ENCODE peak calls at places on chromosomes 7 and 10, in eight cellular contexts. R is right atrium auricular region, L is AG04450, I is fibroblast of lung, G is GM23338, Y is mammary epithelial cell, A is BJ, M is prostate gland. C is an unnamed sample. For H3K27me3, the result is how much of the 10 kb centered on the place peaks cover.

GRCh38 chr7:128882134-128882533 is 19.5 kb downstream of the ATP6V1F start:
- DNase-seq in R (no peak), L (no peak), I (no peak), G (no peak), Y (no peak), A (no peak), M (no peak), C (no peak)

GRCh38 chr7:70693690-70694356 is 438.1 kb upstream of the GALNT17 start:
- DNase-seq in R (peak), L (no peak), I (peak), G (peak), Y (peak), A (no peak), M (peak), C (peak)

GRCh38 chr10:96860631-96861277 is 28.7 kb downstream of the LCOR start:
- DNase-seq in R (no peak), L (no peak), I (no peak), G (no peak), Y (no peak), A (no peak), M (no peak), C (no peak)

GRCh38 chr7:50653997-50654425 is 88.8 kb upstream of the DDC start:
- DNase-seq in R (peak), L (no peak), I (peak), G (no peak), Y (no peak), A (no peak), M (peak), C (no peak)

GRCh38 chr7:43799605-43800004 is 41.1 kb downstream of the BLVRA start:
- DNase-seq in R (no peak), L (no peak), I (no peak), G (no peak), Y (peak), A (no peak), M (no peak), C (no peak)

GRCh38 chr7:87474533-87475358 is 734 bp downstream of the ABCB4 start:
- DNase-seq in R (no peak), L (no peak), I (no peak), G (peak), Y (no peak), A (peak), M (no peak), C (peak)

GRCh38 chr7:123140561-123140960 is 59.2 kb downstream of the SLC13A1 start:
- DNase-seq in R (no peak), L (no peak), I (no peak), G (no peak), Y (no peak), A (no peak), M (no peak), C (no peak)

GRCh38 chr10:125985557-125986246 is 89.3 kb downstream of the FANK1 start:
- DNase-seq in R (no peak), L (no peak), I (no peak), G (no peak), Y (no peak), A (no peak), M (no peak), C (no peak)

GRCh38 chr7:27122075-27122910 is 8.3 kb downstream of the HOXA4 start:
- DNase-seq in R (no peak), L (no peak), I (peak), G (peak), Y (peak), A (no peak), M (no peak), C (no peak)

GRCh38 chr10:70956029-70956759 is 67.8 kb upstream of the PCBD1 start:
- DNase-seq in R (no peak), L (no peak), I (no peak), G (peak), Y (no peak), A (no peak), M (no peak), C (no peak)

GRCh38 chr7:78437118-78437517 is 638.5 kb downstream of the PHTF2 start:
- DNase-seq in R (no peak), L (peak), I (peak), G (no peak), Y (peak), A (peak), M (no peak), C (no peak)

GRCh38 chr7:73823873-73824597 is 6.8 kb upstream of the CLDN4 start:
- DNase-seq in R (no peak), L (no peak), I (no peak), G (no peak), Y (no peak), A (no peak), M (no peak), C (no peak)

GRCh38 chr7:106521115-106521514 is 139.8 kb downstream of the CCDC71L start:
- DNase-seq in R (no peak), L (no peak), I (no peak), G (peak), Y (peak), A (no peak), M (no peak), C (no peak)

GRCh38 chr7:22548313-22548712 is 48.3 kb upstream of the STEAP1B start:
- DNase-seq in R (no peak), L (no peak), I (no peak), G (no peak), Y (no peak), A (no peak), M (no peak), C (no peak)

GRCh38 chr10:57880441-57881301 is 387.0 kb downstream of the IPMK start:
- DNase-seq in R (no peak), L (no peak), I (no peak), G (no peak), Y (peak), A (no peak), M (no peak), C (no peak)

GRCh38 chr10:121098231-121098630 is 247.1 kb downstream of the WDR11 start:
- DNase-seq in R (no peak), L (no peak), I (no peak), G (no peak), Y (no peak), A (no peak), M (no peak), C (no peak)

GRCh38 chr7:2978403-2978802 is 65.3 kb downstream of the CARD11 start:
- DNase-seq in R (no peak), L (no peak), I (no peak), G (peak), Y (peak), A (no peak), M (peak), C (peak)

GRCh38 chr7:45120-46090 is 147.0 kb upstream of the FAM20C start:
- DNase-seq in R (peak), L (no peak), I (no peak), G (no peak), Y (no peak), A (no peak), M (peak), C (no peak)

GRCh38 chr7:109284943-109285342 is 715.3 kb downstream of the DNAJB9 start:
- DNase-seq in R (no peak), L (no peak), I (no peak), G (no peak), Y (no peak), A (no peak), M (no peak), C (no peak)

GRCh38 chr7:125675169-125675568 is 745.5 kb upstream of the POT1 start:
- DNase-seq in R (no peak), L (no peak), I (no peak), G (no peak), Y (no peak), A (no peak), M (no peak), C (no peak)

DNA sequence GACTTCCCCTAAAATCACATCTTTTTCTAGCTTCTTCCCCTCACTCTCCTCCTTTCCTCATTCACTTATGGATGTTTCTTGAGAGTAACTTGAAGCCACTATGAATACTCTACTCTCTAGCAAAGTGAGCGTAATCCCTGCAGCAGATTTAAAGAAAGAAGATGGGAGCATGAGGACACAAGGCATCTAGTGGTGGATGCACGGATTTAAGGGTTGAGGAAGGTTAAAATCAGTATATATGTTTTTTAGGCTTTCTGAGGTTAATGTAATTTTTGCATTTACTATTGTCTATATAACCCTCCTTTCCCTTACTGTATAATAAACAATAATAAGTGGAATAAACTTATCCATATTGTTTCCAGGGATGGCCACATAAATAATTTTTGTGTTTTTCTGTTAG is 495.2 kb upstream of the TPK1 start:
- DNase-seq in R (no peak), L (no peak), I (no peak), G (peak), Y (no peak), A (no peak), M (no peak), C (no peak)
- TF ChIP-seq CTCF in R (no peak), L (no peak), I (no peak), G (peak), Y (no peak), A (no peak), M (no peak), C (no peak)

DNA sequence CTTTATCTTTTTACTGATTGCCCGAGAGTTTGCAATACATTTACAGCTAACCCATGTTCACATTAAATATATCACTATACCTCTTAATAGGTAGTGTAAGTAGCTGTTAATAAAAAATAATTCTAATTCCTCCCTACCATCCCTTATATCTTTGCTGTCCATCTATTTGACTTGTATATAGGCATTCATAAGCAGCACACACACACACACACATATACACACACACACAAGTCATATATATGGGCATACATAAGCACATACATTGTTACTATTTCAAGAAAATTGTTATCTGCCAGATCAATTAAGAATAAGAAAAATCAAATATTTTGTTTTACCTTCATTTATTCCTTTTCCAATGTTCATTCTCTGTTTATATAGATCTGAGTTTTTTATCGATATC is 176.4 kb downstream of the PPP1R3A start:
- DNase-seq in R (no peak), L (no peak), I (no peak), G (no peak), Y (no peak), A (no peak), M (no peak), C (no peak)
- H3K4me3 ChIP-seq in R (no peak), L (no peak), I (no peak), G (peak), Y (no peak), A (no peak), M (no peak), C (no peak)

GRCh38 chr7:151715661-151716338 is 161.1 kb downstream of the PRKAG2 start:
- DNase-seq in R (no peak), L (no peak), I (no peak), G (no peak), Y (no peak), A (no peak), M (no peak), C (no peak)
- H3K27me3 ChIP-seq in R (under half), L (under half), I (under half), G (under half), Y (under half), A (under half), M (under half), C (under half)

DNA sequence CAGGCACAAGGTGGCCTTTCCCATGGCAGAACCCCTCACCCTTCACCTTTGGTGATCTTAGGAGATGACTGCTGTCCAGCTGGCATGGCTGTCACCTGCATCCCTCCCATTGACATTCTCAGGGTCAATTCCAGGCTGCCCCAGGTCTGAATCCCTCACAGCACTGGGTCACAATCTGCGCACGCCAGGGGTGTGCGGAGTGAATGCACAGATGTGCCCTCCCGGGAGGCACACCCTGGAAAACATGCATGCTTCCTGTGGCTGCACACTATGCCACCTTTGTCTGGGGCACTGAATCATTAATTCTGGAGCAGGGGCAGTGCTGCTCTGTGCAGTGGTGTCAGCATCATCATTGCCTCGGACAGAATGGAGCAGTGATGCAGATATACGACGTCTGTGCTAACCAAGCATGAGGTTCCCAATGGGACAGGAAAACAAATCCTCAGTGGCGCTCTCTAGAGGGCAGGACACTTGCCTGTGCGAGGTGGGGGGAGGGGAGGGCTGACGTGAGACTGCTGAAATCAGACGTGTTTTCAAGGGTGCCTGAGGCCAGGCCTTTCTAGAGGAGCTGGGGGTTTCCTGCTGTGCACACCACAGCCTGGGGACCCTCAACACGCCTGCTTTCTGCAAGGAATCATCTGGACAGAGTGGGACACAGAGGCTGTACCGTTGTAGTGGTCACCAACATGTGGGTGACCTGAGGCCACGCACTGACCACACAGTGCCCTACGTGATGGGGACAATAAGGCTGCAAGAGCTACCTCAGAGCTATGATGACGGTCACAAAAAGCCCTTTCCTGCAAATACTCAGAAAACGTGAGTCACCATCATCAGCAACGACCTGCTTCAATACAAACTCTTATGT is 77.9 kb downstream of the HIPK2 start:
- DNase-seq in R (no peak), L (no peak), I (no peak), G (peak), Y (no peak), A (no peak), M (no peak), C (peak)
- TF ChIP-seq CTCF in R (no peak), L (no peak), I (no peak), G (peak), Y (no peak), A (no peak), M (no peak), C (peak)

GRCh38 chr7:116196947-116197346 is 13.4 kb upstream of the TES start:
- DNase-seq in R (no peak), L (no peak), I (no peak), G (no peak), Y (no peak), A (no peak), M (no peak), C (no peak)

GRCh38 chr7:116198748-116199410 is 11.5 kb upstream of the TES start:
- DNase-seq in R (no peak), L (no peak), I (no peak), G (no peak), Y (no peak), A (no peak), M (no peak), C (no peak)

GRCh38 chr7:116206141-116206540 is 4.2 kb upstream of the TES start:
- DNase-seq in R (no peak), L (no peak), I (no peak), G (no peak), Y (no peak), A (no peak), M (no peak), C (no peak)

GRCh38 chr7:116197355-116197754 is 13.0 kb upstream of the TES start:
- DNase-seq in R (no peak), L (no peak), I (peak), G (no peak), Y (no peak), A (peak), M (no peak), C (no peak)

DNA sequence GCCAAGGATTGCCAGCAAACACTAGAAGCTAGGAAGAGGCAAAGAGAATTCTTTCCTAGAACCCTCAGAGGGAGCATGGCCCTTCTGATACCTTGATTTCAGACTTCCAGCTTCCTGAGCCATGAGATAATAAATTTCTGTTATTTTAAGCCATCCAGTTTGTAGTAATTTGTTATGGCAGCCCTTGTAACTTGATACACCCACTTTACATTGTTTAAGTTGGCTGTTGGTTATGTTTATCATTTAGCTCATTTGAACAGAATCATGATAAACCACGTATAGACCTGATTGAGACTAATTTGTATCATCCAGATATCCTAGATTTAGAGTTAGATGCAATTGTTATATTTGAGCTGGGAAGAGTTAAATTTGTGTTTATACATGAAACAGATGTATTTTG is 9.4 kb upstream of the TES start:
- DNase-seq in R (no peak), L (no peak), I (no peak), G (no peak), Y (no peak), A (no peak), M (no peak), C (no peak)
- H3K4me3 ChIP-seq in R (no peak), L (no peak), I (no peak), G (no peak), Y (no peak), A (no peak), M (no peak), C (no peak)

GRCh38 chr7:30968294-30968693 is 4.5 kb downstream of the GHRHR start:
- DNase-seq in R (peak), L (no peak), I (no peak), G (no peak), Y (no peak), A (no peak), M (no peak), C (no peak)
- H3K27me3 ChIP-seq in R (under half), L (under half), I (under half), G (under half), Y (under half), A (under half), M (under half), C (under half)

DNA sequence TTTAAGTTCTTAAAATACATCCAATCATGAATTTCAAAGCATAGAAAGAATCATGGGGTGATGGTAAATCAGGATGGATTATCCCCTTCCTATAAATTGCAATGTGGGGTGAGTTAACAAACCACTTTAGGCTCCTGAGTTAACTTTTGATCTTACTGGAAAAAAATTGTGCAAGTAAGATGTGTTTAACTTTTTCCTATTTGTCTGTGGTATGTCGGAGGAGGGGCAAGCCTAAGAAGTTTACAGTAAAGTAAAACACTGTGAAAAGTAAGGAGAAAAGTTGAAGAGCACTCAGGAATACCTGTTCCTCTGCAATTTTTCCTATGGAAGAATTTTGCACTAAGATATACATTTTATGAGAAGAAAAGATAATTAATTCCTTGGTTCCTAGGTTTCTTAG is 44.4 kb downstream of the IFIT5 start:
- DNase-seq in R (no peak), L (no peak), I (no peak), G (no peak), Y (no peak), A (no peak), M (no peak), C (no peak)
- TF ChIP-seq CTCF in R (no peak), L (no peak), I (no peak), G (no peak), Y (no peak), A (no peak), M (no peak), C (no peak)